ENCODE peak calls at places on chromosome 18, in ten cellular contexts. F is NAMALWA; O is HT1080; K is activated naive CD8-positive, alpha-beta T cell treated with anti-CD3 and anti-CD28 coated beads, Interleukin-2, amount 50 U/mL, for 16 hours; U is H7; Q is fibroblast of the conjunctiva; N is effector memory CD4-positive, alpha-beta T cell; I is GM23248; Z is mucosa of descending colon; T is left ventricle myocardium superior. C is an unnamed sample.

GRCh38 chr18:59159986-59160385 is 20.3 kb downstream of the SEC11C start:
- DNase-seq in O (no peak), Q (no peak), T (no peak), N (no peak), K (no peak), I (no peak), Z (no peak), F (no peak), U (no peak), C (no peak)

GRCh38 chr18:5196253-5197031 is 615 bp downstream of the AKAIN1 start:
- DNase-seq in T (peak; percentile 19), O (no peak), Q (no peak), Z (no peak), U (peak; percentile 73), I (no peak), F (no peak), K (no peak), N (no peak), C (no peak)

GRCh38 chr18:79480171-79480981 is 84.6 kb downstream of the NFATC1 start:
- DNase-seq in O (no peak), Z (peak; percentile 12), Q (no peak), U (peak; percentile 61), F (no peak), I (no peak), K (no peak), T (peak; percentile 17), N (no peak), C (no peak)

GRCh38 chr18:8559612-8560011 is 49.6 kb upstream of the RAB12 start:
- DNase-seq in K (no peak), T (no peak), Q (no peak), F (no peak), Z (no peak), N (no peak), O (peak; percentile 8), I (peak; percentile 4), U (no peak), C (no peak)

GRCh38 chr18:67104700-67105284 is 411.7 kb downstream of the DSEL start:
- DNase-seq in Z (peak; percentile 33), O (peak; percentile 60), T (peak; percentile 40), Q (peak; percentile 60), I (peak; percentile 84), K (no peak), F (peak; percentile 72), U (peak; percentile 7), N (no peak), C (peak; percentile 63)

GRCh38 chr18:49178736-49179135 is 228.0 kb upstream of the SMAD7 start:
- DNase-seq in Q (no peak), T (no peak), F (peak; percentile 32), K (no peak), N (no peak), O (no peak), I (peak; percentile 58), Z (no peak), U (peak; percentile 10), C (peak; percentile 25)

GRCh38 chr18:80157708-80158343 is 48.8 kb downstream of the ADNP2 start:
- DNase-seq in N (peak; percentile 54), O (peak; percentile 39), I (peak; percentile 72), F (peak; percentile 78), Q (peak; percentile 54), U (peak; percentile 78), K (peak; percentile 46), T (peak; percentile 86), Z (peak; percentile 82), C (peak; percentile 82)

GRCh38 chr18:23225518-23225917 is 90.2 kb downstream of the CABLES1 start:
- DNase-seq in O (peak; percentile 85), U (no peak), Z (no peak), N (no peak), I (peak; percentile 96), F (no peak), Q (peak; percentile 86), K (no peak), T (no peak), C (no peak)

GRCh38 chr18:67301592-67301991 is 214.9 kb downstream of the DSEL start:
- DNase-seq in F (no peak), O (no peak), I (peak; percentile 37), N (no peak), Q (no peak), Z (no peak), U (no peak), T (no peak), K (no peak), C (no peak)

GRCh38 chr18:1468550-1468949 is 563.9 kb downstream of the ADCYAP1 start:
- DNase-seq in O (no peak), T (no peak), N (no peak), K (no peak), F (no peak), Q (no peak), Z (no peak), U (no peak), I (no peak), C (no peak)

GRCh38 chr18:61466736-61467135 is 133.5 kb downstream of the CDH20 start:
- DNase-seq in N (no peak), I (no peak), F (no peak), Z (no peak), O (no peak), T (no peak), Q (no peak), K (no peak), U (no peak), C (no peak)

GRCh38 chr18:22848618-22849017 is 84.5 kb upstream of the RBBP8 start:
- DNase-seq in F (no peak), U (no peak), Q (no peak), O (peak; percentile 10), Z (no peak), N (no peak), I (peak; percentile 96), K (no peak), T (no peak), C (no peak)

GRCh38 chr18:23812566-23813440 is 123.5 kb downstream of the LAMA3 start:
- DNase-seq in I (peak; percentile 54), T (no peak), U (no peak), K (no peak), N (no peak), Q (no peak), Z (no peak), O (peak; percentile 44), F (peak; percentile 53), C (peak; percentile 23)

GRCh38 chr18:22710628-22711380 is 222.3 kb upstream of the RBBP8 start:
- DNase-seq in K (no peak), Q (no peak), U (peak; percentile 61), O (peak; percentile 69), F (no peak), T (peak; percentile 48), N (no peak), Z (peak; percentile 69), I (peak; percentile 59), C (no peak)

GRCh38 chr18:13872932-13873331 is 42.4 kb downstream of the MC2R start:
- DNase-seq in K (no peak), I (no peak), U (peak; percentile 74), T (no peak), Q (no peak), N (no peak), F (no peak), O (no peak), Z (no peak), C (no peak)

GRCh38 chr18:45320724-45321123 is 294.6 kb upstream of the SLC14A2 start:
- DNase-seq in F (no peak), Z (no peak), K (no peak), N (no peak), T (no peak), O (no peak), Q (peak; percentile 66), I (peak; percentile 79), U (no peak), C (no peak)

GRCh38 chr18:22346342-22346967 is 71.3 kb downstream of the CTAGE1 start:
- DNase-seq in F (no peak), T (peak; percentile 55), Z (peak; percentile 57), N (no peak), K (no peak), O (peak; percentile 42), I (peak; percentile 89), U (no peak), Q (no peak), C (no peak)

GRCh38 chr18:48563027-48563426 is 24.2 kb downstream of the CTIF start:
- DNase-seq in T (no peak), I (peak; percentile 96), Q (no peak), U (no peak), N (no peak), F (no peak), Z (no peak), K (no peak), O (peak; percentile 95), C (no peak)

C was measured in GM12865.